ENCODE peak calls at places on chromosomes 13 and 19, in five cellular contexts. O is H1, S is K562, C is HCT116, N is HepG2. I is an unnamed sample.

GRCh38 chr13:66296328-66296727 is 933.8 kb downstream of the PCDH9 start:
- DNase-seq in O (no peak), S (no peak), C (no peak), N (no peak), I (no peak)

GRCh38 chr19:14517840-14518505 is at the start of gene DNAJB1:
- DNase-seq in O (peak; percentile 80), S (peak; percentile 85), C (no peak), N (peak; percentile 38), I (no peak)

GRCh38 chr19:6232567-6232966 is 47.2 kb downstream of the MLLT1 start:
- DNase-seq in O (no peak), S (no peak), C (no peak), N (no peak), I (no peak)

GRCh38 chr13:94550030-94550738 is 45.8 kb downstream of the TGDS start:
- DNase-seq in O (no peak), S (peak; percentile 29), C (no peak), N (peak; percentile 21), I (peak; percentile 4)

GRCh38 chr19:14052470-14052869 is 9.4 kb downstream of the PALM3 start:
- DNase-seq in O (no peak), S (no peak), C (no peak), N (no peak), I (no peak)

GRCh38 chr19:31648347-31648746 is 299.1 kb upstream of the TSHZ3 start:
- DNase-seq in O (no peak), S (peak; percentile 2), C (no peak), N (no peak), I (no peak)

GRCh38 chr19:48239582-48240141 is 16.1 kb downstream of the CARD8 start:
- DNase-seq in O (no peak), S (peak; percentile 15), C (no peak), N (no peak), I (no peak)

GRCh38 chr19:52735734-52736133 is 890 bp upstream of the ZNF611 start:
- DNase-seq in O (peak; percentile 75), S (no peak), C (no peak), N (peak; percentile 51), I (no peak)

GRCh38 chr13:30735025-30735967 is at the start of gene ALOX5AP:
- DNase-seq in O (no peak), S (no peak), C (no peak), N (no peak), I (peak; percentile 72)

GRCh38 chr13:40597735-40598365 is 68.6 kb downstream of the FOXO1 start:
- DNase-seq in O (no peak), S (no peak), C (no peak), N (no peak), I (no peak)

GRCh38 chr19:56309511-56310185 is 5.0 kb downstream of the ZSCAN5A start:
- DNase-seq in O (peak; percentile 97), S (peak; percentile 87), C (peak; percentile 56), N (peak; percentile 39), I (no peak)

GRCh38 chr19:18304194-18304495 is 18.7 kb downstream of the LSM4 start:
- DNase-seq in O (no peak), S (no peak), C (no peak), N (no peak), I (no peak)

GRCh38 chr19:30375651-30376050 is 3.5 kb downstream of the ZNF536 start:
- DNase-seq in O (no peak), S (no peak), C (no peak), N (no peak), I (no peak)

GRCh38 chr13:76552373-76552772 is 333.8 kb downstream of the KCTD12 start:
- DNase-seq in O (no peak), S (no peak), C (no peak), N (no peak), I (no peak)

GRCh38 chr13:28329395-28330158 is 165.4 kb downstream of the FLT1 start:
- DNase-seq in O (no peak), S (peak; percentile 21), C (no peak), N (no peak), I (no peak)

GRCh38 chr19:590396-590745 is 690 bp downstream of the HCN2 start:
- DNase-seq in O (no peak), S (peak; percentile 69), C (no peak), N (no peak), I (no peak)

GRCh38 chr13:30526612-30527217 is 61.0 kb upstream of the HMGB1 start:
- DNase-seq in O (no peak), S (peak; percentile 21), C (no peak), N (peak; percentile 4), I (no peak)

DNA sequence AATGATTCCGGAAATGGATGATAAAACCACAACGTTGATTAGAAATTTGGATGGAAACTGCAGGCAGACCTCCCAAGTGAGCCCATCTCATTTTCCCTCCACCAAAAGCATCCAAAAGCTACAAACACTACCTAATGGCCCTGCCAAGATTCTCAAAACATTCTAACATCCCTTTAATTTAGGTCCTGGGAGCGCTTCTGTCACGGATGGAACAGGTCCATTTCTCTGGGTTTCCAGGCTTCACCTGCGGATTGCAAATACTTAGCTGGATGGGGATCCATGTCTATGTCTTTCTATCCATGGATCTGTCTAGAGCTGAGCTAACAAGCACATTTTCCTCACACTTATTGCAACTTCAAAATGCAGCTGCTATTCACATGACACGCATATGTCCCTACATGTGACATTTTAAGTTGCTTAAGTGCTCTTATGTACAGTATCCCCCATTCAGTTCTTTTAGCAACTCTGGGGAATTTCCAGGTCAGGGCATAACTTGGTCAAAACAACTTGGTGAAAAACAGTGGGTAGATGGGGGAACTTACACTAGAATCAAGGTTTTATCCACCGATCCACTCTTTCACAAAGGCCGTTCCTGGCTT is 73.2 kb downstream of the COL4A1 start:
- DNase-seq in O (peak; percentile 20), S (no peak), C (no peak), N (no peak), I (no peak)
- TF ChIP-seq YY1 in O (no peak), S (no peak), C (no peak), N (no peak), I (no peak)

GRCh38 chr19:37217855-37218591 is at the start of gene ZNF383:
- DNase-seq in O (peak; percentile 92), S (peak; percentile 91), C (peak; percentile 85), N (peak; percentile 92), I (peak; percentile 81)
- TF ChIP-seq ATF3 in O (no peak), S (no peak), C (no peak), N (no peak), I (no peak)

GRCh38 chr19:12139309-12139708 is 841 bp downstream of the ZNF20 start:
- DNase-seq in O (no peak), S (peak; percentile 25), C (no peak), N (no peak), I (no peak)
- TF ChIP-seq YY1 in O (no peak), S (no peak), C (no peak), N (no peak), I (no peak)

DNA sequence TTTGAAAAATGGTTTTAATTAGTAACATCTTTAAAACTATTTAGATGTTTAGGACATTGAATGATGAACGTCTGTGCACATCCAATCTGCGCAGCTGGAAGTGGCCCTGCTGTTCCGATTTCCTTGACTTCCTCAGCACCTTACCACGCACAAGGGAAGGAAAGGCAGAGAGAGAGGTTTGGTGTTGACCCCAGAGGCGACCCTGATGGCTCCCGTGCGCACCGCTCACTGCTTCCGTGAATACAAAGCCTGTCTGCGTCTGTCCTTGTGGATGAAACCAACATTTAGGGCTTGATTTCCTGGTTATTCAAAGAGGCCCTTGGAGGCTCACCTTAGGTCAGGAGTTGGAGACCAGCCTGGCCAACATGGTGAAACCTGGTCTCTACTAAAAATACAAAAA is 8.5 kb downstream of the MCF2L start:
- DNase-seq in O (no peak), S (no peak), C (no peak), N (no peak), I (no peak)
- TF ChIP-seq ATF3 in O (no peak), S (no peak), C (no peak), N (no peak), I (no peak)

GRCh38 chr19:55147408-55148251 is 1.4 kb downstream of the TNNT1 start:
- DNase-seq in O (peak; percentile 55), S (peak; percentile 50), C (no peak), N (no peak), I (no peak)

GRCh38 chr19:55145241-55145640 is 3.8 kb downstream of the TNNT1 start:
- DNase-seq in O (no peak), S (peak; percentile 52), C (no peak), N (no peak), I (no peak)

GRCh38 chr19:55149078-55150003 is at the start of gene TNNT1:
- DNase-seq in O (no peak), S (no peak), C (no peak), N (no peak), I (no peak)

GRCh38 chr19:55146078-55146647 is 2.8 kb downstream of the TNNT1 start:
- DNase-seq in O (peak; percentile 80), S (peak; percentile 92), C (peak; percentile 64), N (no peak), I (no peak)

DNA sequence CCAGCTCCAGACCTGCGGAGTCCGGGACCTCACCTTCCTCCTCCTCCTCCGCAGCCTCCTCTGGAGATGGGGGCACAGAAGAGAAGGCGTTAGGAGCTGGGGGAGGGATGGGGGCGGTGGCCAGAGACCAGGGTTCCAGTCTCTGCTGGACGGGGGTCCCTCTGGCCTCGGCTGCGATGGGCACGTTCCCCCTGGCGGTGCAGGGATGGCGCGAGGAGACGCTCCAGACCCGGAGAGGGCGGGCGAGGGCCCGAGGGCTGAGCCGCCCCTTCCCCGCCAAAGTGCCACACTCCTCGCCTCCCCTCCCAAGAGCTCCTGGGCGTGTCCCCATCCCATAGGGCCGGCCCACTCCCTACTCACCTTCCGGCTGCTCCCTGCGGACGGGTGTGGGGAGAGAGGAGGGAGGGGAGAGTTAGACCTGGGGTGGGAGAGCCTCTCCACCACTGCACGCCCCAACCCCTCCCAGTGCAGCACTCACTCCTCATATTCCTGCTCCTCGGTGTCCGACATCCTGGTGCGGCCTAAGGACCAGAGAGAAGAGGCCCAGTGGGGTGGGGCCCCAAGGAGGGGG is 2.3 kb downstream of the TNNT1 start:
- DNase-seq in O (peak; percentile 88), S (peak; percentile 94), C (peak; percentile 61), N (peak; percentile 25), I (no peak)
- TF ChIP-seq YY1 in O (no peak), S (no peak), C (no peak), N (no peak), I (no peak)

DNA sequence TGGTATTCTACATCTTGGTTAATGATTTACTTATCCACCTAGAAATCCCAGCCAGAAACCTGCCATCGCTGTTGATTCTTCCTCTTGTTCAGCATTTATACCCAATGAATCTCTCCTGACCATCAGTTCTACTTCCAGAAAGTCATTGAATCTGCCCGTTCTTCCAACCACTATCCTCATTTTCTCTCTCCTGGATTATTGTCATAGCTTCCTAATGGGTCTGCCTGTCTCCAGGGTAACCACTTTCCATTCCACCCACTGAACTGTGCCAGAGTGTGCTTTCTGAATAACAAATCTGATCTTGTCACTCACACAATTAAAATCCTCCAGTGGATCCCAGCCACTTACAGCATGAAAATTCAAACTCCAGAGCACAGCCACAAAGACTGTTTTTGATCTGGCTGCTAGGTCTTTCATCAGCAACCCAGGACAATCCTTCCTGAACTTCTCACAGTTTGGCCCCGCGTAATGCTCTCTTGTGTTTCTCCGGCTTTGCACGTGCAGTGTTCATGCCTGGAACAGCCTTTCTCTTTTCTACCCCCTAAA is 330.6 kb downstream of the SPRY2 start:
- DNase-seq in O (no peak), S (no peak), C (no peak), N (no peak), I (no peak)
- TF ChIP-seq ATF3 in O (no peak), S (no peak), C (no peak), N (no peak), I (no peak)